ENCODE peak calls at places on chromosomes 16 and 17, in seven cellular contexts. V, D, X, I, Q, P and F are unnamed samples.

GRCh38 chr16:17939052-17939673 is 397.4 kb downstream of the NPIPA8 start:
- DNase-seq in P (no peak), X (no peak), I (no peak), V (no peak), D (no peak), Q (no peak), F (no peak)

GRCh38 chr16:28067604-28068382 is 4.3 kb upstream of the GSG1L start:
- DNase-seq in D (no peak), V (no peak), Q (no peak), X (no peak), P (no peak), I (no peak), F (peak; percentile 64)

GRCh38 chr17:81978901-81979298 is 1.5 kb downstream of the ASPSCR1 start:
- DNase-seq in X (peak; percentile 52), P (no peak), I (no peak), D (no peak), Q (no peak), V (no peak), F (no peak)

GRCh38 chr17:63950940-63951907 is 19.1 kb upstream of the CD79B start:
- DNase-seq in I (no peak), P (no peak), Q (peak; percentile 75), V (no peak), D (peak; percentile 66), X (peak; percentile 71), F (no peak)

GRCh38 chr17:3207367-3207766 is at the start of gene OR1A1:
- DNase-seq in P (no peak), I (no peak), Q (no peak), V (no peak), D (no peak), X (no peak), F (no peak)

GRCh38 chr16:2496223-2497115 is 17.3 kb upstream of the ATP6V0C start:
- DNase-seq in P (no peak), X (no peak), I (no peak), Q (no peak), D (no peak), V (no peak), F (no peak)

GRCh38 chr17:4658478-4659305 is 17.2 kb upstream of the ALOX15 start:
- DNase-seq in P (no peak), X (no peak), V (no peak), I (no peak), D (no peak), Q (no peak), F (peak; percentile 94)

GRCh38 chr16:67277999-67278772 is 1.1 kb upstream of the PLEKHG4 start:
- DNase-seq in V (no peak), X (no peak), Q (no peak), I (no peak), P (no peak), D (no peak), F (peak; percentile 84)

GRCh38 chr17:10071141-10071540 is 127.3 kb downstream of the GAS7 start:
- DNase-seq in I (no peak), V (no peak), P (no peak), D (no peak), X (no peak), Q (no peak), F (no peak)

GRCh38 chr16:81275064-81275532 is 36.6 kb downstream of the BCO1 start:
- DNase-seq in D (no peak), I (no peak), V (no peak), X (peak; percentile 33), Q (peak; percentile 66), P (no peak), F (no peak)

GRCh38 chr16:69833791-69834282 is 71.7 kb downstream of the WWP2 start:
- DNase-seq in I (no peak), D (no peak), Q (peak; percentile 47), V (no peak), P (no peak), X (peak; percentile 66), F (no peak)

GRCh38 chr16:4664538-4665418 is 28.6 kb upstream of the NUDT16L1 start:
- DNase-seq in D (peak; percentile 55), V (peak; percentile 22), P (peak; percentile 42), Q (peak; percentile 73), X (peak; percentile 88), I (no peak), F (peak; percentile 17)

GRCh38 chr17:17067277-17067676 is 25.0 kb downstream of the MPRIP start:
- DNase-seq in D (no peak), P (no peak), X (no peak), Q (no peak), V (no peak), I (no peak), F (peak; percentile 80)

GRCh38 chr16:81945665-81946064 is 65.6 kb downstream of the SDR42E1 start:
- DNase-seq in X (no peak), V (no peak), D (no peak), P (no peak), Q (no peak), I (no peak), F (peak; percentile 61)

GRCh38 chr17:13351046-13351445 is 250.7 kb downstream of the HS3ST3A1 start:
- DNase-seq in P (no peak), I (no peak), X (no peak), D (no peak), V (no peak), Q (no peak), F (peak; percentile 40)

GRCh38 chr16:20114356-20114755 is 40.7 kb upstream of the GPR139 start:
- DNase-seq in I (no peak), Q (peak; percentile 25), X (no peak), D (no peak), P (no peak), V (no peak), F (peak; percentile 91)

GRCh38 chr16:72876221-72876620 is 171.7 kb downstream of the ZFHX3 start:
- DNase-seq in I (no peak), V (no peak), X (peak; percentile 32), Q (peak; percentile 44), P (no peak), D (no peak), F (peak; percentile 90)